ENCODE peak calls at places on chromosomes 4 and X, in four cellular contexts. H is PC-3, S is sigmoid colon, F is psoas muscle. W is an unnamed sample.

GRCh38 chrX:40298569-40298968 is 200.8 kb upstream of the BCOR start:
- DNase-seq in F (no peak), S (no peak), H (no peak), W (no peak)

GRCh38 chrX:103878466-103879151 is 46.6 kb upstream of the RAB9B start:
- DNase-seq in H (peak; percentile 95), S (no peak), F (no peak), W (peak; percentile 11)

GRCh38 chr4:40976343-40976742 is 226.6 kb downstream of the NSUN7 start:
- DNase-seq in F (no peak), S (no peak), H (peak; percentile 79), W (no peak)

GRCh38 chrX:69153060-69153730 is 12.1 kb downstream of the PJA1 start:
- DNase-seq in F (no peak), S (peak; percentile 68), H (no peak), W (no peak)

GRCh38 chrX:119429471-119429870 is 30.3 kb downstream of the SLC25A43 start:
- DNase-seq in H (no peak), F (no peak), S (no peak), W (no peak)

GRCh38 chr4:52600275-52600674 is 58.8 kb downstream of the USP46 start:
- DNase-seq in F (no peak), H (no peak), S (no peak), W (peak; percentile 53)

GRCh38 chr4:146482788-146483187 is 39.0 kb downstream of the SLC10A7 start:
- DNase-seq in H (no peak), S (no peak), F (no peak), W (no peak)

GRCh38 chr4:158016511-158016910 is 156.3 kb downstream of the GASK1B start:
- DNase-seq in F (no peak), H (no peak), S (no peak), W (no peak)

GRCh38 chrX:131727778-131728177 is 183.9 kb downstream of the OR13H1 start:
- DNase-seq in S (no peak), H (no peak), F (no peak), W (no peak)

GRCh38 chr4:140604544-140604943 is 35.8 kb upstream of the UCP1 start:
- DNase-seq in F (no peak), H (no peak), S (no peak), W (no peak)

GRCh38 chrX:125205084-125205917 is 114.4 kb upstream of the TEX13C start:
- DNase-seq in S (peak; percentile 76), H (peak; percentile 66), F (peak; percentile 78), W (peak; percentile 34)

GRCh38 chrX:131812847-131813825 is 210.0 kb upstream of the STK26 start:
- DNase-seq in F (peak; percentile 82), H (peak; percentile 21), S (peak; percentile 91), W (no peak)

GRCh38 chr4:119268466-119268865 is 53.5 kb downstream of the FABP2 start:
- DNase-seq in H (no peak), S (no peak), F (no peak), W (no peak)

GRCh38 chr4:141636771-141637460 is 533 bp downstream of the IL15 start:
- DNase-seq in H (peak; percentile 74), S (peak; percentile 67), F (peak; percentile 72), W (peak; percentile 57)

GRCh38 chrX:46125139-46125538 is 420.1 kb downstream of the ZNF674 start:
- DNase-seq in F (no peak), H (no peak), S (no peak), W (no peak)

GRCh38 chr4:86508436-86508835 is 85.7 kb upstream of the PTPN13 start:
- DNase-seq in F (no peak), S (no peak), H (peak; percentile 71), W (no peak)

GRCh38 chr4:85607624-85608023 is 132.7 kb downstream of the ARHGAP24 start:
- DNase-seq in H (no peak), S (no peak), F (no peak), W (no peak)

GRCh38 chrX:25039036-25039435 is 23.3 kb upstream of the ARX start:
- DNase-seq in S (no peak), F (no peak), H (no peak), W (no peak)

GRCh38 chr4:189029961-189030360 is 890.7 kb downstream of the TRIML1 start:
- DNase-seq in S (no peak), H (no peak), F (no peak), W (no peak)

GRCh38 chr4:128796934-128797333 is 12.6 kb upstream of the JADE1 start:
- DNase-seq in S (no peak), F (no peak), H (peak; percentile 81), W (no peak)

GRCh38 chr4:31788676-31789075 is 1068.5 kb downstream of the PCDH7 start:
- DNase-seq in H (no peak), F (no peak), S (no peak), W (no peak)

GRCh38 chr4:53744446-53745160 is 153.3 kb upstream of the LNX1 start:
- DNase-seq in F (no peak), H (no peak), S (no peak), W (no peak)

GRCh38 chrX:143669395-143669794 is 33.5 kb upstream of the SLITRK4 start:
- DNase-seq in S (no peak), F (no peak), H (peak; percentile 53), W (no peak)

GRCh38 chrX:143661286-143661685 is 25.4 kb upstream of the SLITRK4 start:
- DNase-seq in F (no peak), S (no peak), H (no peak), W (no peak)

GRCh38 chrX:143663755-143664154 is 27.9 kb upstream of the SLITRK4 start:
- DNase-seq in F (no peak), S (no peak), H (no peak), W (no peak)

GRCh38 chrX:143664302-143664701 is 28.4 kb upstream of the SLITRK4 start:
- DNase-seq in F (no peak), H (peak; percentile 53), S (no peak), W (no peak)
- H3K27me3 ChIP-seq in F (no peaks in the 10 kb centered on the region), H (no peaks in the 10 kb centered on the region), S (no peaks in the 10 kb centered on the region), W (no peaks in the 10 kb centered on the region)

GRCh38 chrX:130246084-130246483 is 22.6 kb downstream of the ZNF280C start:
- DNase-seq in H (no peak), F (no peak), S (no peak), W (no peak)
- H3K27me3 ChIP-seq in H (no peaks in the 10 kb centered on the region), F (no peaks in the 10 kb centered on the region), S (no peaks in the 10 kb centered on the region), W (no peaks in the 10 kb centered on the region)

GRCh38 chrX:96688789-96689188 is 4.1 kb downstream of the DIAPH2 start:
- DNase-seq in S (no peak), H (no peak), F (no peak), W (no peak)

GRCh38 chrX:96693407-96693806 is 8.8 kb downstream of the DIAPH2 start:
- DNase-seq in F (no peak), S (no peak), H (no peak), W (no peak)

GRCh38 chrX:96692911-96693310 is 8.3 kb downstream of the DIAPH2 start:
- DNase-seq in F (no peak), S (no peak), H (no peak), W (no peak)

GRCh38 chrX:96689951-96690350 is 5.3 kb downstream of the DIAPH2 start:
- DNase-seq in F (no peak), S (no peak), H (no peak), W (no peak)

DNA sequence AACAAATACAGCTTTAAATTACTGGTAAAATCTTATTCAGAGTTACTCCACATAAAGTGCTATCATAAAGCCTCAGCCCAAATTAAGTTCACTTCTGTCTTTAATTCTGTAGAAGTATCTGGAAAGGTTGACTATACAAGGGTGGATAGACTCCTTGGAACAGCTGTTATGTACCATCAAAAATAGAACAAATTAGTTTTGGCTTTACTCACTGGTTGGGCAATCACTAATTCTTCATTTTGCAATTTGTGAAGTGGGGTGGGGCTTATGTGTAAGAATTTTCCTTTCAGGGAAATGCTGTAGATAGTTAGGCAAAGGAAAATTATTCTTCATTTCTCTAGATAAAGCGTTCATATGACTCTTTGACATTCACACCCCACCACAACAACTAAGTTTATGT is 7.8 kb downstream of the DIAPH2 start:
- DNase-seq in F (no peak), H (no peak), S (no peak), W (no peak)
- H3K27me3 ChIP-seq in F (no peaks in the 10 kb centered on the region), H (no peaks in the 10 kb centered on the region), S (no peaks in the 10 kb centered on the region), W (peaks cover 14% of the 10 kb centered on the region)

GRCh38 chrX:154004315-154004714 is 15.4 kb downstream of the IRAK1 start:
- DNase-seq in S (no peak), F (peak; percentile 11), H (no peak), W (no peak)

GRCh38 chrX:154010330-154011087 is 9.2 kb downstream of the IRAK1 start:
- DNase-seq in H (no peak), F (peak; percentile 73), S (no peak), W (no peak)

GRCh38 chrX:154008521-154008920 is 11.2 kb downstream of the IRAK1 start:
- DNase-seq in H (no peak), S (no peak), F (no peak), W (no peak)

GRCh38 chrX:154011376-154012335 is 8.0 kb downstream of the IRAK1 start:
- DNase-seq in F (peak; percentile 42), S (no peak), H (no peak), W (no peak)

DNA sequence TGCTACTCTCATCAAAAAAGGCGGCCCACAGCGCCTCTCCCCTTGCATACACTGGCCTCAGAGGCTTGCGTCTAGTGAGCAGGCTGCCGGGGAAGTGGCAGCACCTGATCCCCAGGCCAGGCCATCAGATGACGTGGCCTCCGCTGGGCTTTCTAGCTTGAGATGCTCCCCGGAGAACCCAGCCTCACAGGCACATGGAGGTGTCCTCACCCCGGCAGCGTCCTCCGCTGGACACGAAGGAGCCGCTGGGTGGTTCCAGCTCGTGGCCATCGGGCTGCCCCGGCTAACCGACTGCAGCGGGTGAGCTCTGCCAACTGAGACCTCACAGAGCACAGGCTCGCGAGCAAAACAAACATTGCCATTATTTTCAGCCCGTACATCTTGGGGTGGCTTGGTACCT is 12.7 kb downstream of the IRAK1 start:
- DNase-seq in S (no peak), H (no peak), F (peak; percentile 44), W (no peak)
- H3K27me3 ChIP-seq in S (no peaks in the 10 kb centered on the region), H (no peaks in the 10 kb centered on the region), F (no peaks in the 10 kb centered on the region), W (no peaks in the 10 kb centered on the region)

GRCh38 chr4:8205241-8205707 is 6.2 kb downstream of the SH3TC1 start:
- DNase-seq in H (no peak), F (no peak), S (no peak), W (no peak)

GRCh38 chr4:8203817-8204216 is 4.7 kb downstream of the SH3TC1 start:
- DNase-seq in S (no peak), H (no peak), F (no peak), W (no peak)

GRCh38 chr4:8204576-8205227 is 5.6 kb downstream of the SH3TC1 start:
- DNase-seq in H (no peak), S (no peak), F (no peak), W (no peak)

GRCh38 chr4:8207314-8207713 is 8.2 kb downstream of the SH3TC1 start:
- DNase-seq in S (no peak), H (no peak), F (no peak), W (no peak)

GRCh38 chr4:8205749-8206611 is 6.9 kb downstream of the SH3TC1 start:
- DNase-seq in F (no peak), H (no peak), S (no peak), W (no peak)
- H3K27me3 ChIP-seq in F (no peaks in the 10 kb centered on the region), H (no peaks in the 10 kb centered on the region), S (no peaks in the 10 kb centered on the region), W (no peaks in the 10 kb centered on the region)

GRCh38 chrX:86421771-86422170 is 273.5 kb downstream of the DACH2 start:
- DNase-seq in S (no peak), H (no peak), F (no peak), W (no peak)
- H3K27me3 ChIP-seq in S (no peaks in the 10 kb centered on the region), H (no peaks in the 10 kb centered on the region), F (no peaks in the 10 kb centered on the region), W (no peaks in the 10 kb centered on the region)